ENCODE peak calls at places on chromosome 13, in four cellular contexts. R is IMR-90, F is Peyer's patch, L is heart left ventricle. Q is an unnamed sample. For H3K9me3, the result is how much of the 10 kb centered on the place peaks cover.

GRCh38 chr13:100022798-100023197 is 41.2 kb downstream of the ZIC2 start:
- DNase-seq in F (no peak), L (no peak), R (no peak), Q (no peak)

GRCh38 chr13:82878536-82878935 is 1003.7 kb downstream of the SLITRK1 start:
- DNase-seq in L (no peak), F (no peak), R (no peak), Q (no peak)

GRCh38 chr13:48817166-48817802 is 158.4 kb upstream of the FNDC3A start:
- DNase-seq in F (no peak), R (no peak), L (no peak), Q (no peak)

GRCh38 chr13:109785141-109785891 is 1.1 kb downstream of the IRS2 start:
- DNase-seq in F (no peak), R (peak), L (peak), Q (peak)

GRCh38 chr13:79937311-79938243 is 403.3 kb downstream of the SPRY2 start:
- DNase-seq in F (no peak), R (no peak), L (no peak), Q (no peak)

GRCh38 chr13:43948059-43948458 is 68.4 kb downstream of the LACC1 start:
- DNase-seq in F (no peak), R (no peak), L (no peak), Q (no peak)

GRCh38 chr13:30026093-30026492 is 175.7 kb upstream of the UBL3 start:
- DNase-seq in R (peak), F (no peak), L (no peak), Q (no peak)

GRCh38 chr13:95858286-95859075 is 181.5 kb downstream of the DNAJC3 start:
- DNase-seq in L (no peak), R (peak), F (no peak), Q (no peak)

GRCh38 chr13:40402931-40403412 is 263.5 kb downstream of the FOXO1 start:
- DNase-seq in F (no peak), R (peak), L (no peak), Q (peak)

GRCh38 chr13:52760078-52760477 is 20.5 kb upstream of the CNMD start:
- DNase-seq in R (no peak), L (no peak), F (no peak), Q (no peak)

GRCh38 chr13:101325423-101325822 is 90.9 kb downstream of the NALCN start:
- DNase-seq in F (no peak), R (no peak), L (no peak), Q (no peak)

GRCh38 chr13:41409611-41410010 is 47.7 kb upstream of the RGCC start:
- DNase-seq in F (no peak), R (no peak), L (no peak), Q (no peak)

GRCh38 chr13:29428310-29428991 is 167.0 kb downstream of the SLC7A1 start:
- DNase-seq in L (peak), R (no peak), F (no peak), Q (no peak)

GRCh38 chr13:43363156-43363918 is 340.0 kb downstream of the DNAJC15 start:
- DNase-seq in L (no peak), F (no peak), R (peak), Q (no peak)

GRCh38 chr13:37029617-37030016 is 29.0 kb downstream of the EXOSC8 start:
- DNase-seq in R (peak), F (no peak), L (no peak), Q (no peak)

GRCh38 chr13:33543631-33544030 is 258.1 kb upstream of the STARD13 start:
- DNase-seq in L (no peak), F (no peak), R (no peak), Q (no peak)

GRCh38 chr13:33543089-33543459 is 257.5 kb upstream of the STARD13 start:
- DNase-seq in R (no peak), F (no peak), L (no peak), Q (no peak)

GRCh38 chr13:33545492-33545891 is 259.9 kb upstream of the STARD13 start:
- DNase-seq in F (no peak), L (no peak), R (no peak), Q (no peak)

GRCh38 chr13:33542309-33543088 is 256.9 kb upstream of the STARD13 start:
- DNase-seq in R (peak), F (peak), L (peak), Q (peak)

DNA sequence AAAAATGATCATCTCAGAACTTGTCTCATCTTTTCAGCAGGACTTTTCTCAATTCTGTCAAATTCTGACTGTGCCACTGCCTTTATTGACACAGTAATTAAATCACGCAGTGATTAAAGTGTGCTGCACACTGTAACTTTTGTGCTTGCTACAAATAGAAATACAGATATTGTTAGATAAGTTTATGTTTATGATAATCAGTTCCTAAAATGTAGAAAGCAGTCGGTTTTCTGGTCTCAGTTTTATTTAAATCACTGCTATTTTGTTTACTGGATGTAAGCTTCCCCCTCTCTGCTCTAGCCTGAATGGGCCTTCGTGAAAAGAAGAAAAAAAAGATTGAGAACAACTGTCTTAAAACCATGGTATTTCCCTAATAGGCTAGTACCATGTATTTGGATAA is 258.8 kb upstream of the STARD13 start:
- DNase-seq in F (no peak), L (no peak), R (no peak), Q (no peak)
- H3K27ac ChIP-seq in F (peak), L (peak), R (peak), Q (peak)

GRCh38 chr13:25843692-25844091 is 208.1 kb downstream of the SHISA2 start:
- DNase-seq in F (no peak), R (no peak), L (no peak), Q (no peak)
- H3K9me3 ChIP-seq in F (under half), R (under half), L (under half), Q (under half)

GRCh38 chr13:20702530-20702929 is 969 bp upstream of the IL17D start:
- DNase-seq in R (peak), L (no peak), F (no peak), Q (no peak)

GRCh38 chr13:20706661-20707060 is 3.2 kb downstream of the IL17D start:
- DNase-seq in F (no peak), L (no peak), R (no peak), Q (no peak)

GRCh38 chr13:20702945-20703784 is at the start of gene IL17D:
- DNase-seq in F (no peak), L (no peak), R (no peak), Q (no peak)

GRCh38 chr13:20704459-20705069 is 1.1 kb downstream of the IL17D start:
- DNase-seq in L (no peak), R (no peak), F (no peak), Q (no peak)

GRCh38 chr13:20703785-20704458 is 423 bp downstream of the IL17D start:
- DNase-seq in R (peak), F (peak), L (peak), Q (peak)
- TF ChIP-seq POLR2A in R (peak), F (no peak), L (no peak), Q (no peak)

GRCh38 chr13:25872871-25873607 is 178.8 kb downstream of the SHISA2 start:
- DNase-seq in F (no peak), L (no peak), R (no peak), Q (no peak)

GRCh38 chr13:25874064-25874737 is 177.6 kb downstream of the SHISA2 start:
- DNase-seq in F (no peak), L (no peak), R (no peak), Q (no peak)

GRCh38 chr13:25871389-25872125 is 180.3 kb downstream of the SHISA2 start:
- DNase-seq in F (no peak), R (no peak), L (no peak), Q (no peak)

GRCh38 chr13:25876256-25876655 is 175.6 kb downstream of the SHISA2 start:
- DNase-seq in F (no peak), R (no peak), L (no peak), Q (no peak)

DNA sequence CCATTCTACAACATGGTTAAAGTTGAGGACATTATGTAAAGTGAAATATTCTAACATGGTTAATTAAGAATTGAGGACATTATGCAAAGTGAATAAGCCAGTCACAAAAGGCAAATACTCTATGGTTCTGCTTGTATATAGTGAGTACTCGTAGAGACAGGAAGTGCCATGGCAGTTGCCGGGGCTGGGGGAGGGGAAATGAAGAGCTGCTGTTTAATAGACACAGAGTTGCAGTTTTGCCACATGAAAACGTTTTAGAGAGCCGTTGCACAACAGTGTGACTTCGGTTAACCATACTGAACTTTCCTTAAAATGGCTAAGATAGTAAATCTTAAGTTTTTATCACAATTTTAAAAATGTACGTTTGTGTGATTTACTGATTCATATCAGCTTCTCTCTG is 176.9 kb downstream of the SHISA2 start:
- DNase-seq in R (no peak), L (no peak), F (peak), Q (no peak)
- H3K27ac ChIP-seq in R (no peak), L (no peak), F (no peak), Q (no peak)

GRCh38 chr13:112055417-112056206 is 11.3 kb upstream of the SOX1 start:
- DNase-seq in F (no peak), L (no peak), R (no peak), Q (no peak)

GRCh38 chr13:112056284-112056727 is 10.6 kb upstream of the SOX1 start:
- DNase-seq in L (no peak), R (no peak), F (no peak), Q (no peak)

GRCh38 chr13:112054616-112055015 is 12.3 kb upstream of the SOX1 start:
- DNase-seq in L (no peak), F (no peak), R (no peak), Q (no peak)

GRCh38 chr13:112053744-112054615 is 13.0 kb upstream of the SOX1 start:
- DNase-seq in L (no peak), F (peak), R (no peak), Q (no peak)

GRCh38 chr13:112055032-112055416 is 11.9 kb upstream of the SOX1 start:
- DNase-seq in L (no peak), R (no peak), F (peak), Q (no peak)
- H3K9me3 ChIP-seq in L (under half), R (under half), F (under half), Q (under half)